ENCODE peak calls at places on chromosomes 11 and 22, in four cellular contexts. Y is K562, N is GM12878, V is HepG2. B is an unnamed sample.

GRCh38 chr22:22121445-22121844 is 123.1 kb upstream of the VPREB1 start:
- DNase-seq in V (no peak), N (no peak), Y (no peak), B (no peak)

GRCh38 chr11:11806586-11806985 is 35.2 kb upstream of the USP47 start:
- DNase-seq in V (no peak), N (no peak), Y (no peak), B (no peak)

GRCh38 chr11:62034045-62034355 is 66.6 kb upstream of the FTH1 start:
- DNase-seq in N (no peak), V (no peak), Y (no peak), B (no peak)

GRCh38 chr22:32325811-32326237 is 31.8 kb upstream of the RFPL3 start:
- DNase-seq in V (no peak), Y (no peak), N (no peak), B (peak; percentile 41)

GRCh38 chr11:17171342-17171741 is 36.4 kb downstream of the PIK3C2A start:
- DNase-seq in Y (no peak), N (no peak), V (no peak), B (no peak)

GRCh38 chr22:38172016-38172431 is 9.6 kb downstream of the PLA2G6 start:
- DNase-seq in N (no peak), V (no peak), Y (no peak), B (no peak)

GRCh38 chr11:78030429-78031325 is 7.6 kb upstream of the KCTD14 start:
- DNase-seq in V (peak; percentile 55), Y (no peak), N (no peak), B (no peak)

GRCh38 chr11:123020968-123021367 is 39.3 kb upstream of the BSX start:
- DNase-seq in N (no peak), V (peak; percentile 43), Y (peak; percentile 45), B (peak; percentile 36)

GRCh38 chr11:115869780-115870431 is 365.7 kb upstream of the CADM1 start:
- DNase-seq in V (peak; percentile 13), Y (peak; percentile 9), N (peak; percentile 51), B (peak; percentile 67)

GRCh38 chr22:32793604-32794003 is 7.9 kb upstream of the TIMP3 start:
- DNase-seq in Y (no peak), N (no peak), V (no peak), B (no peak)

GRCh38 chr22:44906999-44907644 is 102.7 kb downstream of the PHF21B start:
- DNase-seq in Y (no peak), V (no peak), N (no peak), B (no peak)

GRCh38 chr22:44913198-44913983 is 96.4 kb downstream of the PHF21B start:
- DNase-seq in Y (no peak), V (no peak), N (no peak), B (no peak)

GRCh38 chr22:44906248-44906936 is 103.4 kb downstream of the PHF21B start:
- DNase-seq in N (no peak), V (no peak), Y (no peak), B (no peak)

GRCh38 chr22:44909241-44909640 is 100.6 kb downstream of the PHF21B start:
- DNase-seq in Y (no peak), V (no peak), N (no peak), B (no peak)

GRCh38 chr22:44907765-44908737 is 101.8 kb downstream of the PHF21B start:
- DNase-seq in V (no peak), Y (no peak), N (no peak), B (no peak)
- TF ChIP-seq CBFB in V (no peak), Y (no peak), N (no peak), B (no peak)

GRCh38 chr11:33377100-33377851 is 120.1 kb downstream of the HIPK3 start:
- DNase-seq in Y (no peak), V (no peak), N (no peak), B (no peak)
- TF ChIP-seq SP1 in Y (no peak), V (no peak), N (no peak), B (no peak)

DNA sequence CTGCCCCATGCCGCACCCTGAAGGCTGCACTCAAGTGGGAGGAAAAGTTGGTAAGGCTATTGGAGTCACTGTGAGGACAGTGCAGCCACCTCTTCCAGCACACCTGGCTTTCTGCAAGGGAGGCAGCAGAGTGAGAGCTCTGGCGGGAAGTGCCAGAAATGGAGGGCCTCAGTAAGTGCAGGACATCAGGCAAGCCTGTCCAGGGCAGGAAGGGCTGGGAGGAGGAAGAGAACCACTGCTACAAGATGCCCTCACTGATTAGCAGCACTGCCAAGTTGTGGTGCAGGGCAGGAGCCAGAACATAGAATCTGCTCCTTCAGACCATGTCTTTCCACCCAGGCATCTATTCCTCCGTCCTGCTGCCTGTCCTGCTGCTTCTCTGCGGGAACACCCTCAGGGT is 61.2 kb upstream of the CLTCL1 start:
- DNase-seq in N (no peak), Y (no peak), V (no peak), B (no peak)
- TF ChIP-seq CBFB in N (no peak), Y (peak; percentile 31), V (no peak), B (no peak)

GRCh38 chr11:57791321-57792059 is 29.9 kb downstream of the CTNND1 start:
- DNase-seq in N (no peak), Y (no peak), V (no peak), B (peak; percentile 33)

GRCh38 chr11:57787920-57788716 is 26.5 kb downstream of the CTNND1 start:
- DNase-seq in Y (no peak), V (peak; percentile 32), N (peak; percentile 70), B (peak; percentile 31)

GRCh38 chr11:57792060-57792541 is 30.5 kb downstream of the CTNND1 start:
- DNase-seq in V (no peak), Y (no peak), N (peak; percentile 93), B (no peak)

GRCh38 chr11:57793711-57794110 is 32.1 kb downstream of the CTNND1 start:
- DNase-seq in N (no peak), V (no peak), Y (no peak), B (no peak)

DNA sequence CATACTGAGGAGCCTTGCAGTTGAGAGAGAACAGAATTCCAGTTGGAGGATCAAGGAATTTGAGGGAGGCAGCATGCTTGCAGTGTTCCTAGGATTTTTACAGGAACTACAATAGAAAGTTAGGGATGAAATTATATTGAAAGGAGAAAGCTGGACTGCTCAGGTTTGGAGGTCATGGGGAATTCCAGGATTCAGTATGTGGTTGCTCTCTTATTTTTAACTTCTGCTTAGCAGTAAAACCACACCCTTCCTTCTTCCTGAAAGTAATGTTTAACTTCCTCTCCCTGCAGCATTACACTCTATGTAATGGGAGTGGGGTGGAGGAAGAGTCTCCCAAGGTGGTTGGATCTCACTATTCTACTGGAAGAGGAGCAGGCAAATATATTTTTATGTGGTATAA is 31.3 kb downstream of the CTNND1 start:
- DNase-seq in N (no peak), V (no peak), Y (no peak), B (no peak)
- TF ChIP-seq SP1 in N (no peak), V (no peak), Y (no peak), B (no peak)

GRCh38 chr11:46505741-46506485 is 87.9 kb downstream of the AMBRA1 start:
- DNase-seq in V (no peak), Y (peak; percentile 39), N (no peak), B (no peak)
- TF ChIP-seq CBFB in V (no peak), Y (no peak), N (no peak), B (no peak)

GRCh38 chr11:117229411-117229810 is 2.5 kb downstream of the PCSK7 start:
- DNase-seq in V (no peak), Y (no peak), N (no peak), B (no peak)

GRCh38 chr11:117230981-117231636 is 764 bp downstream of the PCSK7 start:
- DNase-seq in Y (no peak), V (no peak), N (no peak), B (no peak)

GRCh38 chr11:117231637-117232021 is 244 bp downstream of the PCSK7 start:
- DNase-seq in N (no peak), Y (peak; percentile 25), V (no peak), B (no peak)

GRCh38 chr11:117229931-117230285 is 2.0 kb downstream of the PCSK7 start:
- DNase-seq in V (no peak), N (no peak), Y (no peak), B (no peak)

DNA sequence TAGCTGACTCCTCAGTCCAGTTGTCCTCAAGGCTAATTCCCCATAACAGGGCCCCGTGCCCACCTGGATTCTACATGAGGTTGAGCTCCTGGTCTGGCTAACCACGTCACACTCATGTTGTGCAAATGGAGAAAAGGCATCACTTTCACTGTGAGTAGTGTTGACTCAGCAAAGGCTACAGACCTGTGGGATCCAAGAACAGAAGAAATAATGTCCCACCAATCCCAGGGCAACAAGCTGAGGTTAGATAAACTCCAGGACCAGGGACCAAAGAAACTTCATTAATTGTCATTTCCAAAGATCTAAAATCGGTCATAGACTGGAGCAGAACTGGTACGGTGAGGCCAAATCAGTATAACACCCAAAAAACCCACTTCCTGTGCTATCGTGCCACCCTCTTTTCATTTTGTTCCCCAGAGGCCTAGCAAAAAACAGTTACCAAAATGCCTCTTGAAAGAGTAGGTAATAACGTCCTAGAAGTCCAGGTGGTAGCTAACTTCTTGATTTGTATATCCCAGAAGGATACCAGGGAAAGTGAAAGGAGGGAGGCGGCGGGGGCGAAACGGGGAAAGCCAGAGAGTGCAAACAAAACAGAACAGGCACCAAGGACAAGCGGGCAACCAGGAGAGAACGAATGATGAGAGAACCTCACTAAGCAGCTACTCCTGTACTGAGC is 1.4 kb downstream of the PCSK7 start:
- DNase-seq in N (peak; percentile 45), Y (no peak), V (no peak), B (no peak)
- TF ChIP-seq SP1 in N (no peak), Y (no peak), V (no peak), B (no peak)

DNA sequence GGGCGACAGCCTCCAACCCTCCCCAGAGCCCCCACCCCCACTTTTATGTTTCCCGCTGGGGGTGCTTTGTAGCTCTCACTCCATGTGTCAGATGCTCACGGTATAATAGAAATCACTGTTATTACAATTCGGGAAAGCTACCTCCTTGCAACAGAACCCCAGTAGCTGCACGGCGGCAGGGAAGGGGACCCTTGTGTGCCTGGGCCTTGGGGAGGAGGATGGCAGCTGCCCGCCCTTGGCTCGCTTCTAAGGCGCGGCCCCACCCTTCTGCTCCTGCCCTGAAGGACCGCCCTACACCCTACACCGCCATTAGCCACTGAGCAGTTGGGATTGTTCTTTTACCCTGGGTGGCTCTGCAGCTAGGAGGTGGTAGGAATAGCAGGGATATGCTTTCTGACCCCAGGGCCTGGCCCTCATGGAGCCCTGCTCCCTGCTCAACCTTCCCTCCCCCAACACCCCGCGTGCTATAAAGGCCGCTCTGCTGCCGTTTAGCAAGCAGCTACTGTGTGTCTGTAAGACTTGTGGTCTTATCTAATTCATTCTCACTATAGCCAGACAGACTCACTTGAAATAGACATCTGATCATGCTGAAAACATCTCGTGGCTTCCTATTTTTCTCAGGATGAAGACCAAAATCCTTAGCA is 219.7 kb downstream of the CEP164 start:
- DNase-seq in N (no peak), Y (no peak), V (no peak), B (no peak)
- TF ChIP-seq CBFB in N (no peak), Y (no peak), V (no peak), B (no peak)

B was measured in WTC11.